ENCODE peak calls at places on chromosome 9, in four cellular contexts. I, Y, G and Z are unnamed samples.

GRCh38 chr9:121122450-121123032 is 47.8 kb downstream of the CNTRL start:
- DNase-seq in I (no peak), Y (no peak), G (no peak), Z (peak; percentile 47)

GRCh38 chr9:136906251-136906650 is 19.9 kb downstream of the TRAF2 start:
- DNase-seq in I (no peak), Y (no peak), G (no peak), Z (no peak)

GRCh38 chr9:137412431-137412830 is 10.5 kb downstream of the EXD3 start:
- DNase-seq in I (no peak), Y (no peak), G (no peak), Z (no peak)

GRCh38 chr9:108953983-108954574 is 19.9 kb downstream of the ABITRAM start:
- DNase-seq in I (peak; percentile 23), Y (no peak), G (no peak), Z (peak; percentile 71)

GRCh38 chr9:27468000-27468399 is 56.1 kb upstream of the IFNK start:
- DNase-seq in I (no peak), Y (no peak), G (no peak), Z (no peak)

GRCh38 chr9:126020836-126021235 is 273.7 kb downstream of the PBX3 start:
- DNase-seq in I (no peak), Y (no peak), G (no peak), Z (no peak)

GRCh38 chr9:120869726-120870125 is 7.3 kb downstream of the PHF19 start:
- DNase-seq in I (no peak), Y (no peak), G (no peak), Z (no peak)

GRCh38 chr9:96604005-96604320 is 15.7 kb downstream of the CDC14B start:
- DNase-seq in I (no peak), Y (no peak), G (no peak), Z (no peak)

GRCh38 chr9:31394040-31394473 is 990.4 kb upstream of the ACO1 start:
- DNase-seq in I (peak; percentile 0), Y (no peak), G (no peak), Z (no peak)

GRCh38 chr9:35603506-35603985 is 1.5 kb upstream of the TESK1 start:
- DNase-seq in I (no peak), Y (no peak), G (peak; percentile 72), Z (no peak)

GRCh38 chr9:97808972-97809371 is 44.1 kb upstream of the FOXE1 start:
- DNase-seq in I (no peak), Y (no peak), G (no peak), Z (no peak)

GRCh38 chr9:86069206-86069869 is 30.0 kb downstream of the GOLM1 start:
- DNase-seq in I (no peak), Y (no peak), G (no peak), Z (peak; percentile 12)

GRCh38 chr9:109086221-109086620 is 33.5 kb downstream of the TMEM245 start:
- DNase-seq in I (no peak), Y (no peak), G (no peak), Z (no peak)

GRCh38 chr9:132901859-132902831 is 23.4 kb downstream of the SPACA9 start:
- DNase-seq in I (peak; percentile 81), Y (no peak), G (peak; percentile 57), Z (peak; percentile 82)

GRCh38 chr9:81150016-81150625 is 539.2 kb downstream of the TLE1 start:
- DNase-seq in I (no peak), Y (no peak), G (no peak), Z (no peak)

GRCh38 chr9:21919377-21920362 is 74.5 kb downstream of the CDKN2A start:
- DNase-seq in I (peak; percentile 48), Y (no peak), G (peak; percentile 45), Z (peak; percentile 57)

GRCh38 chr9:85157763-85158162 is 488.2 kb downstream of the NTRK2 start:
- DNase-seq in I (no peak), Y (no peak), G (no peak), Z (no peak)

GRCh38 chr9:110744753-110745522 is 76.3 kb downstream of the MUSK start:
- DNase-seq in I (peak; percentile 39), Y (no peak), G (peak; percentile 92), Z (no peak)

GRCh38 chr9:113355197-113355596 is 5.9 kb downstream of the BSPRY start:
- DNase-seq in I (peak; percentile 22), Y (no peak), G (no peak), Z (peak; percentile 78)

GRCh38 chr9:137252555-137253506 is 1.7 kb downstream of the STPG3 start:
- DNase-seq in I (no peak), Y (no peak), G (no peak), Z (no peak)

GRCh38 chr9:71761938-71762353 is 6.4 kb downstream of the CEMIP2 start:
- DNase-seq in I (no peak), Y (no peak), G (no peak), Z (peak; percentile 23)

GRCh38 chr9:129567842-129568559 is 52.9 kb downstream of the C9orf50 start:
- DNase-seq in I (peak; percentile 50), Y (no peak), G (no peak), Z (no peak)

GRCh38 chr9:92507496-92507895 is 25.2 kb upstream of the ASPN start:
- DNase-seq in I (no peak), Y (no peak), G (no peak), Z (no peak)

GRCh38 chr9:134955801-134956200 is 38.1 kb upstream of the FCN1 start:
- DNase-seq in I (no peak), Y (peak; percentile 60), G (no peak), Z (no peak)

GRCh38 chr9:132412089-132412488 is 2.1 kb downstream of the CFAP77 start:
- DNase-seq in I (peak; percentile 10), Y (peak; percentile 84), G (no peak), Z (peak; percentile 21)

GRCh38 chr9:71213633-71214032 is 92.2 kb upstream of the TRPM3 start:
- DNase-seq in I (no peak), Y (no peak), G (no peak), Z (no peak)